ENCODE peak calls at places on chromosomes 1 and 21, in five cellular contexts. One of them, this sample, is unnamed.

GRCh38 chr1:24503003-24503751 is 541 bp downstream of the RCAN3 start:
- DNase-seq in fibroblast of pulmonary artery: no peak
- DNase-seq in H1: no peak
- DNase-seq in HL-60: no peak
- DNase-seq in IMR-90: no peak
- DNase-seq in this sample: no peak

GRCh38 chr1:8497196-8497878 is 179.4 kb downstream of the SLC45A1 start:
- DNase-seq in fibroblast of pulmonary artery: peak
- DNase-seq in H1: no peak
- DNase-seq in HL-60: peak
- DNase-seq in IMR-90: peak
- DNase-seq in this sample: no peak

GRCh38 chr1:235553063-235553675 is 48.9 kb upstream of the B3GALNT2 start:
- DNase-seq in fibroblast of pulmonary artery: no peak
- DNase-seq in H1: no peak
- DNase-seq in HL-60: no peak
- DNase-seq in IMR-90: no peak
- DNase-seq in this sample: no peak

GRCh38 chr21:45574081-45574501 is 31.9 kb upstream of the SLC19A1 start:
- DNase-seq in fibroblast of pulmonary artery: no peak
- DNase-seq in H1: no peak
- DNase-seq in HL-60: no peak
- DNase-seq in IMR-90: no peak
- DNase-seq in this sample: no peak

GRCh38 chr1:15691434-15692032 is 7.4 kb downstream of the PLEKHM2 start:
- DNase-seq in fibroblast of pulmonary artery: peak
- DNase-seq in H1: no peak
- DNase-seq in HL-60: no peak
- DNase-seq in IMR-90: peak
- DNase-seq in this sample: no peak

GRCh38 chr1:96424882-96425281 is 296.7 kb upstream of the PTBP2 start:
- DNase-seq in fibroblast of pulmonary artery: no peak
- DNase-seq in H1: no peak
- DNase-seq in HL-60: no peak
- DNase-seq in IMR-90: peak
- DNase-seq in this sample: no peak

GRCh38 chr1:65606426-65606825 is 186.0 kb downstream of the LEPR start:
- DNase-seq in fibroblast of pulmonary artery: peak
- DNase-seq in H1: no peak
- DNase-seq in HL-60: no peak
- DNase-seq in IMR-90: no peak
- DNase-seq in this sample: no peak

GRCh38 chr1:84510165-84510564 is 3.8 kb upstream of the GNG5 start:
- DNase-seq in fibroblast of pulmonary artery: no peak
- DNase-seq in H1: no peak
- DNase-seq in HL-60: no peak
- DNase-seq in IMR-90: no peak
- DNase-seq in this sample: no peak

GRCh38 chr1:84505167-84506001 is 802 bp upstream of the SPATA1 start:
- DNase-seq in fibroblast of pulmonary artery: peak
- DNase-seq in H1: no peak
- DNase-seq in HL-60: peak
- DNase-seq in IMR-90: peak
- DNase-seq in this sample: peak

GRCh38 chr1:228141082-228141870 is 1.2 kb downstream of the GUK1 start:
- DNase-seq in fibroblast of pulmonary artery: peak
- DNase-seq in H1: no peak
- DNase-seq in HL-60: no peak
- DNase-seq in IMR-90: peak
- DNase-seq in this sample: peak

GRCh38 chr1:219220945-219221344 is 47.3 kb downstream of the LYPLAL1 start:
- DNase-seq in fibroblast of pulmonary artery: no peak
- DNase-seq in H1: no peak
- DNase-seq in HL-60: no peak
- DNase-seq in IMR-90: peak
- DNase-seq in this sample: no peak

GRCh38 chr1:11056504-11056903 is 3.3 kb downstream of the SRM start:
- DNase-seq in fibroblast of pulmonary artery: no peak
- DNase-seq in H1: no peak
- DNase-seq in HL-60: no peak
- DNase-seq in IMR-90: no peak
- DNase-seq in this sample: no peak

GRCh38 chr1:183873642-183874041 is 68.7 kb downstream of the RGL1 start:
- DNase-seq in fibroblast of pulmonary artery: no peak
- DNase-seq in H1: no peak
- DNase-seq in HL-60: peak
- DNase-seq in IMR-90: no peak
- DNase-seq in this sample: no peak

GRCh38 chr1:54284781-54285563 is 85.0 kb downstream of the MRPL37 start:
- DNase-seq in fibroblast of pulmonary artery: no peak
- DNase-seq in H1: no peak
- DNase-seq in HL-60: no peak
- DNase-seq in IMR-90: no peak
- DNase-seq in this sample: no peak

GRCh38 chr1:109627692-109628399 is 8.2 kb downstream of the AMPD2 start:
- DNase-seq in fibroblast of pulmonary artery: no peak
- DNase-seq in H1: no peak
- DNase-seq in HL-60: no peak
- DNase-seq in IMR-90: no peak
- DNase-seq in this sample: no peak

GRCh38 chr1:82775402-82776000 is 974.8 kb downstream of the ADGRL2 start:
- DNase-seq in fibroblast of pulmonary artery: peak
- DNase-seq in H1: peak
- DNase-seq in HL-60: no peak
- DNase-seq in IMR-90: no peak
- DNase-seq in this sample: no peak

GRCh38 chr21:44886113-44887075 is 12.9 kb upstream of the PTTG1IP start:
- DNase-seq in fibroblast of pulmonary artery: no peak
- DNase-seq in H1: no peak
- DNase-seq in HL-60: no peak
- DNase-seq in IMR-90: no peak
- DNase-seq in this sample: no peak

GRCh38 chr1:85581138-85581801 is 709 bp downstream of the CCN1 start:
- DNase-seq in fibroblast of pulmonary artery: peak
- DNase-seq in H1: no peak
- DNase-seq in HL-60: peak
- DNase-seq in IMR-90: peak
- DNase-seq in this sample: no peak

GRCh38 chr1:211198111-211198510 is 61.1 kb upstream of the RCOR3 start:
- DNase-seq in fibroblast of pulmonary artery: peak
- DNase-seq in H1: no peak
- DNase-seq in HL-60: no peak
- DNase-seq in IMR-90: peak
- DNase-seq in this sample: no peak

GRCh38 chr1:50929376-50929958 is 30.6 kb downstream of the FAF1 start:
- DNase-seq in fibroblast of pulmonary artery: peak
- DNase-seq in H1: no peak
- DNase-seq in HL-60: no peak
- DNase-seq in IMR-90: peak
- DNase-seq in this sample: no peak

GRCh38 chr1:61293197-61293596 is 210.8 kb downstream of the NFIA start:
- DNase-seq in fibroblast of pulmonary artery: peak
- DNase-seq in H1: no peak
- DNase-seq in HL-60: no peak
- DNase-seq in IMR-90: no peak
- DNase-seq in this sample: no peak

GRCh38 chr21:42350899-42351543 is at the start of gene TFF2:
- DNase-seq in fibroblast of pulmonary artery: no peak
- DNase-seq in H1: no peak
- DNase-seq in HL-60: no peak
- DNase-seq in IMR-90: no peak
- DNase-seq in this sample: no peak

GRCh38 chr1:33221385-33221758 is 34.9 kb upstream of the ZNF362 start:
- DNase-seq in fibroblast of pulmonary artery: no peak
- DNase-seq in H1: no peak
- DNase-seq in HL-60: no peak
- DNase-seq in IMR-90: no peak
- DNase-seq in this sample: no peak

DNA sequence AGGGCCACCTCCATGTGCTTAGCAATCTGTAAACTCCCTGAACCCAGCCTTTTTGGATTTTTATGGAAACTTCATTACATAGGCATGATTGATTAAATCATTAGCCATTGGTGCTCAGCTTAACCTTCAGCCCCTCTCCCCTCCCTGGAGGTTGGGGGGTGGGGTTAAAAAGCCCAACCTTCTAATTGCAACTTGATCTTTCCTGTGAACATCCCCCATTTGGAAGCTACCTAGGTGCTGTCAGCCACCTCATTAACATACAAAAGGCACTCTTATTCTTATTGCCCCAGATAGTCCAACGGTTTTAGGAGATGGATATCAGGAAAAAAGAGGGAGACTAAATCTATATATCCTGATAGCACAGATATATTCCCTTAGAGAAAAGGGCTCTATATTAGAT is 424.0 kb upstream of the BEND5 start:
- DNase-seq in fibroblast of pulmonary artery: no peak
- DNase-seq in H1: no peak
- DNase-seq in HL-60: no peak
- DNase-seq in IMR-90: no peak
- DNase-seq in this sample: no peak
- TF ChIP-seq CTCF in fibroblast of pulmonary artery: no peak
- TF ChIP-seq CTCF in H1: no peak
- TF ChIP-seq CTCF in HL-60: no peak
- TF ChIP-seq CTCF in IMR-90: no peak
- TF ChIP-seq CTCF in this sample: no peak

DNA sequence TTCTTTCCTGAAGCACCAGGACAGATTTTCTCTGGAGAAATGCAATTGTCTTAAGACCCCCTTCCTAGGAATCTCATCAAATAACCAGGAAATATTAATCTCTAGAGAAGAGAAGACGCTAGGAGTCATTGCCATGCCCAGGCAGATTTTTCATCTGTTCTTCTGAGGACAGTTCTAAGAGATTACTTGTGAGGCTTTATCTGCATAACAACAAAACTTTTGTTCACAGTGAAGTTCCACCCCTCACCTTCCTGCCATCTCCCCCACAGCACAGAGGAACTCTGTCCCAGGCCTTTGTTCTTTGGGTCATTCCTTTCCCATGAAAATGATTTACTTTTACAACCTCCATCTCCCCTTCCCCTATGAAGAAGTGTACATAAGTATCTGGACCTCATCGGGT is 384.6 kb upstream of the CAMK1G start:
- DNase-seq in fibroblast of pulmonary artery: no peak
- DNase-seq in H1: no peak
- DNase-seq in HL-60: no peak
- DNase-seq in IMR-90: no peak
- DNase-seq in this sample: no peak
- TF ChIP-seq CTCF in fibroblast of pulmonary artery: no peak
- TF ChIP-seq CTCF in H1: no peak
- TF ChIP-seq CTCF in HL-60: no peak
- TF ChIP-seq CTCF in IMR-90: no peak
- TF ChIP-seq CTCF in this sample: no peak

DNA sequence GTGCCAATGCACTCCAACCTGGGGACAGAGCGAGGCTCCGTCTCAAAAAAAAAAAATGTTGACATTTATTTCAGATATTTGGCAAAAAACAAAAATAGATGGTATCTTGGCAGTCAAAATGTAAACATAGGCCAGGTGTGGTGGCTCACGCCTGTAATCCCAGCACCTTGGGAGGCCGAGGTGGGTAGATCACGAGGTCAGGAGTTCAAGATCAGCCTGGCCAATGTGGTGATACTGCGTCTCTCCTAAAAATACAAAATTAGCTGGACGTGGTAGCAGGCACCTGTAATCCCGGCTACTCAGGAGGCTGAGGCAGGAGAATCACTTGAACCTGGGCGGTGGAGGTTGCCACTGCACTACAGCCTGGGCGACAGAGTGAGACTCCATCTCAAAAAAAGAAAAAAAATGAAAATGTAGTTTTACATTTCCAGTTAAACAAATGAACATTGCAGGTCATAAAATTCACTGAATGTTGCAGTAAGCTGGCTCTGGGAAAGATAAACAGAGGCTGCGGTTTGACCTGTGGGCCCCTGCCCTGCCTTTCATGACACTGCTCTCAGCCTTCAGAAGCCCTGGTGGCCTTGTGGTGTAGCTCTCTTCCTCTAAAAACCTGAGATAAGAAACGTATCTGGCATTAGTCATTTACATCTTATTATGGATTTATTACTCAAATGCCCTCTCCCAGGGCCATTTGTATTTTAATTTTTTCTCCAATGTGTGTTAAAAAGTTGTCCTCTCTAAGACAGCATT is 12.2 kb upstream of the SLC44A3 start:
- DNase-seq in fibroblast of pulmonary artery: no peak
- DNase-seq in H1: no peak
- DNase-seq in HL-60: peak
- DNase-seq in IMR-90: peak
- DNase-seq in this sample: no peak
- TF ChIP-seq CTCF in fibroblast of pulmonary artery: no peak
- TF ChIP-seq CTCF in H1: no peak
- TF ChIP-seq CTCF in HL-60: no peak
- TF ChIP-seq CTCF in IMR-90: no peak
- TF ChIP-seq CTCF in this sample: no peak

DNA sequence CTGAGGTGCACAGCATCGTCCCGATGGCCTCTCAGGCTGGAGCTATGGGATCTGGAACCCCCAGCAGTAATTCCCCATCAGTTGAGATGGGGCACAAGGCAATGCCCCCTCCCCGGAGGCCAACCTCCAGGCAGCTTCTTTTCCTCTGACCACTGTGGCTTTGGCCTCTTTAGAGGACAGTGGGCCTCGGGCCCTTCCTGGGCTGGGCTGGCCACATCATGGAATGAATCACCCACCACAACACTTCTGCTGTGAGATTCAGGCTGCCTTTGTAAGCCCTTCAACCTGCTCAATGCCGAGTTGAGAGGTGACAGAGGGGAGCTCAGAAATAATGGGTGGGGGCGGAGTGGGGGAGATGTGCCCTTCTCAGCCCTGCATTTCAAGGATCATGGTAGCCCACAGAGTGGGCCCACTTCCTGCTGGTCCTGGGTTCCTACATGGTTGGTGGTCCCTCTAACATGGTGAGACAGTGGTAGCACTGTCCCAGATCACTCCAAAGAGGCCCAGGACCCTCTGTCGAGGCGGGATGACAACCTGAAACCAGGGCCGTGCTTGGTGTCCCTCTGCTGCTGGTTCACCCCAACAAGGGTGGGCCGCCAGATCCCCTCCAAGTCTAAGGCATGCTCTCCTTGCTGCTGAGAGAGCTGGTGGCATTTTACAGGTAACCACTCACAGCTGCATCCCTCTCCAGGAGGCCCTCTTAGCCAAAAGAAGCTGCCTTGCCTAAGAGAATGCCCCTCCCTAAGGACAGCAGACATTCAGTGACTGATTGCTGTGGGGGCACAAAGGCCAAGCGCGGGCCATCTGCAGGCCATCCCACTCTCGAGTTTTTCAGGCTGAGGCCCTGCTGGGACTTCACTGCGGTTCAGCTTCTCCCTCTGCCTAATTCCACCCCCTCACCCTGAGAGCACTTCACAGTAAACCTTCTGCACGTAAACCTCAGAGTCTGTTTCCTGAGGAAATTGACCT is 29.7 kb upstream of the EVA1B start:
- DNase-seq in fibroblast of pulmonary artery: peak
- DNase-seq in H1: no peak
- DNase-seq in HL-60: no peak
- DNase-seq in IMR-90: peak
- DNase-seq in this sample: no peak
- TF ChIP-seq CTCF in fibroblast of pulmonary artery: no peak
- TF ChIP-seq CTCF in H1: no peak
- TF ChIP-seq CTCF in HL-60: no peak
- TF ChIP-seq CTCF in IMR-90: no peak
- TF ChIP-seq CTCF in this sample: no peak

This sample was measured in CD14-positive monocyte.